ENCODE peak calls at places on chromosomes 13 and 19, in four cellular contexts. I is breast epithelium, F is suprapubic skin, O is stomach. C is an unnamed sample.

GRCh38 chr19:14767466-14767971 is 10.8 kb downstream of the ADGRE2 start:
- DNase-seq in I (no peak), F (peak; percentile 34), O (peak; percentile 11), C (no peak)

GRCh38 chr13:51844862-51845573 is at the start of gene TMEM272:
- DNase-seq in I (no peak), F (no peak), O (peak; percentile 57), C (no peak)

GRCh38 chr13:37495046-37495445 is 103.5 kb downstream of the POSTN start:
- DNase-seq in I (peak; percentile 53), F (no peak), O (no peak), C (no peak)

GRCh38 chr19:11737964-11738745 is 591 bp downstream of the ZNF823 start:
- DNase-seq in I (peak; percentile 35), F (peak; percentile 85), O (peak; percentile 82), C (no peak)

GRCh38 chr19:3683405-3683865 is 16.8 kb downstream of the PIP5K1C start:
- DNase-seq in I (no peak), F (no peak), O (no peak), C (no peak)

GRCh38 chr13:60265566-60265965 is 101.8 kb upstream of the DIAPH3 start:
- DNase-seq in I (no peak), F (no peak), O (no peak), C (no peak)

GRCh38 chr13:111512707-111513106 is 192.3 kb downstream of the TEX29 start:
- DNase-seq in I (no peak), F (no peak), O (no peak), C (no peak)

GRCh38 chr19:53868091-53868891 is 608 bp downstream of the MYADM start:
- DNase-seq in I (peak; percentile 66), F (peak; percentile 91), O (peak; percentile 44), C (no peak)

GRCh38 chr19:16244091-16244490 is 46.4 kb downstream of the AP1M1 start:
- DNase-seq in I (no peak), F (no peak), O (no peak), C (no peak)

GRCh38 chr19:54674021-54674617 is 11.3 kb downstream of the LILRB4 start:
- DNase-seq in I (no peak), F (no peak), O (no peak), C (no peak)

GRCh38 chr19:35246466-35247096 is 2.2 kb upstream of the LSR start:
- DNase-seq in I (no peak), F (no peak), O (no peak), C (no peak)

GRCh38 chr19:49614096-49614857 is 23.3 kb downstream of the PRR12 start:
- DNase-seq in I (no peak), F (no peak), O (no peak), C (no peak)

GRCh38 chr13:41960195-41960699 is 662 bp downstream of the VWA8 start:
- DNase-seq in I (no peak), F (no peak), O (no peak), C (no peak)

GRCh38 chr13:110559429-110559943 is 2.0 kb downstream of the RAB20 start:
- DNase-seq in I (peak; percentile 57), F (no peak), O (peak; percentile 91), C (no peak)

GRCh38 chr19:11446652-11447301 is 11.3 kb downstream of the PRKCSH start:
- DNase-seq in I (no peak), F (no peak), O (peak; percentile 63), C (no peak)

GRCh38 chr13:48748681-48749080 is 95.0 kb downstream of the CYSLTR2 start:
- DNase-seq in I (no peak), F (no peak), O (no peak), C (no peak)

GRCh38 chr13:106112191-106112590 is 423.3 kb downstream of the EFNB2 start:
- DNase-seq in I (no peak), F (no peak), O (no peak), C (no peak)

GRCh38 chr19:3983542-3983914 is 1.7 kb downstream of the EEF2 start:
- DNase-seq in I (peak; percentile 17), F (no peak), O (no peak), C (no peak)

GRCh38 chr19:43395561-43395960 is 19.1 kb upstream of the TEX101 start:
- DNase-seq in I (no peak), F (no peak), O (no peak), C (no peak)

GRCh38 chr19:3135961-3136683 is at the start of gene GNA15:
- DNase-seq in I (peak; percentile 53), F (no peak), O (peak; percentile 61), C (no peak)

GRCh38 chr13:20230913-20231838 is 943 bp downstream of the GJB6 start:
- DNase-seq in I (no peak), F (peak; percentile 74), O (no peak), C (no peak)

GRCh38 chr19:55777528-55777927 is 8.6 kb downstream of the RFPL4AL1 start:
- DNase-seq in I (no peak), F (no peak), O (no peak), C (no peak)

GRCh38 chr13:50149932-50150331 is 134.7 kb downstream of the KCNRG start:
- DNase-seq in I (no peak), F (no peak), O (peak; percentile 86), C (no peak)

GRCh38 chr13:35479223-35479536 is 2.7 kb upstream of the MAB21L1 start:
- DNase-seq in I (no peak), F (no peak), O (no peak), C (no peak)

GRCh38 chr13:78701383-78701782 is 42.4 kb upstream of the OBI1 start:
- DNase-seq in I (no peak), F (no peak), O (no peak), C (no peak)

GRCh38 chr13:92488249-92488845 is 738.3 kb upstream of the GPC6 start:
- DNase-seq in I (no peak), F (no peak), O (no peak), C (no peak)

GRCh38 chr19:18021121-18021755 is 13.3 kb downstream of the ARRDC2 start:
- DNase-seq in I (peak; percentile 83), F (peak; percentile 94), O (peak; percentile 88), C (no peak)

GRCh38 chr13:66803013-66803739 is 427.0 kb downstream of the PCDH9 start:
- DNase-seq in I (no peak), F (no peak), O (no peak), C (no peak)

GRCh38 chr13:32791545-32792172 is 205.4 kb downstream of the PDS5B start:
- DNase-seq in I (no peak), F (no peak), O (no peak), C (peak; percentile 62)

GRCh38 chr19:16527971-16528521 is 14.2 kb downstream of the CHERP start:
- DNase-seq in I (no peak), F (no peak), O (peak; percentile 41), C (no peak)

GRCh38 chr13:111168116-111168515 is 53.0 kb downstream of the ARHGEF7 start:
- DNase-seq in I (no peak), F (no peak), O (no peak), C (no peak)

GRCh38 chr19:29171525-29171924 is 41.4 kb downstream of the UQCRFS1 start:
- DNase-seq in I (no peak), F (no peak), O (no peak), C (no peak)

GRCh38 chr13:43390101-43390500 is 366.7 kb downstream of the DNAJC15 start:
- DNase-seq in I (no peak), F (no peak), O (no peak), C (no peak)

GRCh38 chr19:41363371-41363752 is 587 bp downstream of the B9D2 start:
- DNase-seq in I (no peak), F (no peak), O (no peak), C (no peak)

GRCh38 chr13:93066187-93066586 is 160.4 kb upstream of the GPC6 start:
- DNase-seq in I (no peak), F (no peak), O (no peak), C (no peak)

DNA sequence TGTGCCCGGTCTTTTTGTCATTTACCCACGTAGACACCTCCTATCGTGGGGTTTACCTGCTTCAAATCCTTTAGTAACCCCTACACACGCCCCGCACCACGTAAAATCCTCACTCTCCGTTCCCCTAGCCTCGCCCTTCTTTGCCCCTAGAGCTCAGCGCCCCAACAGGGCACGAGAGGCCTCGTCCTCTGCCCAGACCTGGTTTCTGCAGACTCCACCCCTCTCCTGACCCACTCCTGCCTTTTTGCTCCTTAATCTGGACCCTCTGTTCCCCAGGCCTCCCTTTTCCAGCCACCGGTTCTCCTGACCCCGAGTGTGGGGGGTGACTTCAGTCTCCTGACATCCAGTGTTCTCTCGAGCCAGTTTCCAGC is 427 bp downstream of the ZNF528 start:
- DNase-seq in I (no peak), F (no peak), O (no peak), C (no peak)
- H3K9me3 ChIP-seq in I (peaks cover 38% of the 10 kb centered on the region), F (peaks cover 9% of the 10 kb centered on the region), O (peaks cover 5% of the 10 kb centered on the region), C (peaks cover 14% of the 10 kb centered on the region)

GRCh38 chr13:96984061-96984508 is 10.2 kb downstream of the OXGR1 start:
- DNase-seq in I (peak; percentile 57), F (no peak), O (peak; percentile 78), C (peak; percentile 9)

GRCh38 chr13:96988441-96988840 is 5.8 kb downstream of the OXGR1 start:
- DNase-seq in I (no peak), F (no peak), O (no peak), C (no peak)

GRCh38 chr13:96982672-96983071 is 11.6 kb downstream of the OXGR1 start:
- DNase-seq in I (no peak), F (no peak), O (no peak), C (no peak)
- TF ChIP-seq POLR2AphosphoS5 in I (no peak), F (no peak), O (no peak), C (no peak)

GRCh38 chr13:19085876-19086275 is 95.7 kb downstream of the TUBA3C start:
- DNase-seq in I (no peak), F (no peak), O (no peak), C (no peak)
- H3K9me3 ChIP-seq in I (no peaks in the 10 kb centered on the region), F (no peaks in the 10 kb centered on the region), O (peaks cover 4% of the 10 kb centered on the region), C (peaks cover 1% of the 10 kb centered on the region)

GRCh38 chr19:47058621-47059020 is 10.2 kb upstream of the TMEM160 start:
- DNase-seq in I (no peak), F (no peak), O (no peak), C (no peak)
- TF ChIP-seq POLR2AphosphoS5 in I (no peak), F (no peak), O (no peak), C (no peak)

DNA sequence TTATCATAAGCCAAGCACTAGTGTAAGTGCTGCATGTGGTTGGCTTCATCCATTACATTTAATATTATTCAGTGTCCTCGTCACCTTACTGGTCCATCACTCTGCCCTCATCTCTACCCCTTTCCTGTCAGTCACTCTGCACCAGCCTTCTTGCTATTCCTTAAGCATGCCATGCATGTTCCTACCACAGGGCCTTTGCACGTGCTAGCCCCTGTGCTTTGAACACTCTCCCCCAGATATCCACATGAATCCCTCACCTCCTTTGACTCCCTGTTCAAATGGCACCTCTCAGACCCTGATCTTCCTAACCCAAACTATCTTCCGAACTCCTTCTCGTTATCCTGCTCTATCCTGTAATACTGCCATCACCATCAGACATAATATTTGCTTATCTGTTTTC is 3.2 kb upstream of the RELB start:
- DNase-seq in I (no peak), F (no peak), O (no peak), C (no peak)
- H3K9me3 ChIP-seq in I (no peaks in the 10 kb centered on the region), F (no peaks in the 10 kb centered on the region), O (no peaks in the 10 kb centered on the region), C (no peaks in the 10 kb centered on the region)

DNA sequence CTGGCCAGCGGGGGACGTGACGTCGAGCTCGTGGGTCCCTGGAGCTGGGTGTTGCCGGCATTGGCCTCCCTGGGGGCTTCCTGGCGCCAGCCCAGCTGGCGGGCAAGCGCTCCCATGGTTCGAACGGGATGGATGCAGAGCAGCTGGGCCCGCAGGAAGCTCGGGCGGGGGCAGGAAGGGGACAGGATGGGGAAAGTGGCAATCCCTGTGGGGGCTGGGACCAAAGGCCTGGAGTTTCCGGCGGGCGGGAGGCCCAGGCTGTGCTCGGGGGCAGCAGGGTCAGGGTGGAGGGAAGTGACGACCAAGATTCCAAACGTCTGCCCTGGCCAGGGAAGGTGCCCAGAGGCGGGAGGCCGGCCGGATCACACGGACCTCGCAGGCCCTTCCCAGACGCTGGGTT is 19.3 kb downstream of the PALM start:
- DNase-seq in I (no peak), F (no peak), O (no peak), C (no peak)
- TF ChIP-seq POLR2AphosphoS5 in I (peak; percentile 71), F (peak; percentile 16), O (peak; percentile 18), C (no peak)